ENCODE peak calls at places on chromosomes 13 and 19, in four cellular contexts. B, Y, O and D are unnamed samples.

GRCh38 chr19:46416077-46416709 is 2.8 kb upstream of the CCDC8 start:
- DNase-seq in B (peak; percentile 97), O (no peak), Y (peak; percentile 94), D (peak; percentile 59)

GRCh38 chr13:24083722-24084421 is 76.6 kb upstream of the SPATA13 start:
- DNase-seq in O (no peak), Y (no peak), B (no peak), D (no peak)

GRCh38 chr13:104773775-104774174 is 1707.6 kb upstream of the SLC10A2 start:
- DNase-seq in B (no peak), Y (no peak), O (peak; percentile 4), D (peak; percentile 8)

GRCh38 chr19:43872547-43873336 is 45.6 kb downstream of the ZNF283 start:
- DNase-seq in O (no peak), B (no peak), Y (no peak), D (no peak)

GRCh38 chr13:20637811-20638210 is 65.7 kb upstream of the IL17D start:
- DNase-seq in Y (no peak), B (no peak), O (no peak), D (no peak)

GRCh38 chr13:76846363-76846762 is 39.8 kb downstream of the KCTD12 start:
- DNase-seq in O (no peak), B (no peak), Y (no peak), D (no peak)

GRCh38 chr19:50368649-50369570 is 3.5 kb upstream of the NAPSA start:
- DNase-seq in Y (peak; percentile 93), B (peak; percentile 92), O (peak; percentile 78), D (peak; percentile 62)

GRCh38 chr13:97257800-97258799 is 36.0 kb downstream of the MBNL2 start:
- DNase-seq in Y (peak; percentile 73), B (peak; percentile 55), O (peak; percentile 37), D (peak; percentile 87)

GRCh38 chr13:78601124-78601885 is 2.0 kb downstream of the POU4F1 start:
- DNase-seq in O (no peak), Y (no peak), B (peak; percentile 54), D (no peak)

GRCh38 chr13:40464349-40464748 is 202.1 kb downstream of the FOXO1 start:
- DNase-seq in B (no peak), Y (no peak), O (no peak), D (no peak)

GRCh38 chr19:35622750-35623149 is 6.1 kb upstream of the RBM42 start:
- DNase-seq in B (no peak), Y (no peak), O (no peak), D (no peak)

GRCh38 chr19:46848389-46848788 is 2.3 kb downstream of the AP2S1 start:
- DNase-seq in O (no peak), Y (no peak), B (no peak), D (no peak)

GRCh38 chr13:52450012-52450792 is at the start of gene VPS36:
- DNase-seq in Y (peak; percentile 87), O (peak; percentile 72), B (peak; percentile 95), D (peak; percentile 83)

GRCh38 chr13:44796597-44797517 is 192.4 kb downstream of the NUFIP1 start:
- DNase-seq in B (no peak), Y (no peak), O (no peak), D (no peak)

GRCh38 chr19:17405250-17406038 is at the start of gene BST2:
- DNase-seq in O (peak; percentile 87), Y (peak; percentile 92), B (no peak), D (peak; percentile 93)

GRCh38 chr13:32837973-32838940 is 178.0 kb upstream of the KL start:
- DNase-seq in O (no peak), Y (no peak), B (no peak), D (no peak)

GRCh38 chr19:6062274-6062673 is 48.0 kb downstream of the RFX2 start:
- DNase-seq in B (no peak), Y (no peak), O (no peak), D (no peak)

GRCh38 chr13:40518481-40518882 is 148.0 kb downstream of the FOXO1 start:
- DNase-seq in Y (no peak), O (peak; percentile 60), B (no peak), D (no peak)

GRCh38 chr19:11451327-11451941 is 16.0 kb downstream of the PRKCSH start:
- DNase-seq in O (no peak), B (no peak), Y (peak; percentile 19), D (no peak)

DNA sequence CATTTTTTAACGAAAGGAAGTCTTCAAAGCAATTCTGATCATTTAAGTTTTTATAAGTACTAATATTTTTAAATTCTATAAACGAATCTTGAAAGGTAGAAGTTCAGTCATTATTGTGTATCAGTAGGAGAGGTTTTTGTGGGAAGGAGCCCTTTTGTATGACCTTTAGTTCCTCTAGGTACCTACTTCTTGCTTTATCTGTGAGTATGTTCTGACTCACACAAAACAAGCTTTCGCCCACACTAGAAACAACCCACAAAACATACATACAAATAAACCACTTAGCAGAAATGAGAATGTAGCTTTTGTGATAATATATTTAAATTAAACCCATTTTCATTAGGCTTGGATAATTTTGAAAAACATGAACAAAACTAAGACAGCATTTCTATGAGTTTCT is 27.8 kb downstream of the ERCC5 start:
- DNase-seq in O (no peak), Y (no peak), B (no peak), D (no peak)
- TF ChIP-seq CBFB in O (no peak), Y (no peak), B (no peak), D (no peak)

DNA sequence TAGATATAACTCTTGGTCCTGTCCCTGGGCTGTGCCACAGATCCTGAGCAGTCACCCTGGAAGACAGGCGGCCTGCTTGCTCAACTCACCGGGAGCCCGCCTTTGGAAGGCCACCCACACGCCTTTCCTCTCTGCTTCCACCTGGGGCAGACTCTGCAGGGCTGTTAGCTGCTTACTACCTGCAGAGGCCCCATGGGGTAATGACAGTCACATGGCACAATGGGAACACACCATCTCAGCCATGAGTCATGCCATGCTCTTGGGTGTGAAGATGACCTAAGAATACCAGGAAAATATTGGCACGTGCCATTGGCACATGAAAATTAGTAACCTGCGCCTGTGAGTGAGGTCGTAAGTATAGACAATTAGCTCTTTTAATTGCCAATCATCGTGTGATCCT is 108.6 kb downstream of the COL4A2 start:
- DNase-seq in B (no peak), Y (peak; percentile 8), O (no peak), D (peak; percentile 17)
- TF ChIP-seq CBFB in B (no peak), Y (no peak), O (no peak), D (no peak)

GRCh38 chr13:112521073-112521685 is 66.8 kb downstream of the TUBGCP3 start:
- DNase-seq in O (no peak), B (no peak), Y (no peak), D (no peak)

GRCh38 chr13:112522578-112522977 is 65.4 kb downstream of the TUBGCP3 start:
- DNase-seq in O (no peak), B (no peak), Y (no peak), D (no peak)

GRCh38 chr13:112529216-112529615 is 58.7 kb downstream of the TUBGCP3 start:
- DNase-seq in O (no peak), Y (no peak), B (no peak), D (no peak)

GRCh38 chr13:112526146-112526853 is 61.7 kb downstream of the TUBGCP3 start:
- DNase-seq in Y (no peak), B (no peak), O (no peak), D (no peak)

GRCh38 chr13:112525306-112525945 is 62.5 kb downstream of the TUBGCP3 start:
- DNase-seq in O (no peak), Y (no peak), B (no peak), D (no peak)
- TF ChIP-seq CBFB in O (no peak), Y (no peak), B (no peak), D (no peak)

GRCh38 chr19:39218230-39219007 is 14.4 kb upstream of the SYCN start:
- DNase-seq in B (no peak), Y (no peak), O (no peak), D (no peak)

GRCh38 chr19:39224910-39225309 is 19.9 kb downstream of the IFNL3 start:
- DNase-seq in O (no peak), B (peak; percentile 26), Y (no peak), D (peak; percentile 18)

DNA sequence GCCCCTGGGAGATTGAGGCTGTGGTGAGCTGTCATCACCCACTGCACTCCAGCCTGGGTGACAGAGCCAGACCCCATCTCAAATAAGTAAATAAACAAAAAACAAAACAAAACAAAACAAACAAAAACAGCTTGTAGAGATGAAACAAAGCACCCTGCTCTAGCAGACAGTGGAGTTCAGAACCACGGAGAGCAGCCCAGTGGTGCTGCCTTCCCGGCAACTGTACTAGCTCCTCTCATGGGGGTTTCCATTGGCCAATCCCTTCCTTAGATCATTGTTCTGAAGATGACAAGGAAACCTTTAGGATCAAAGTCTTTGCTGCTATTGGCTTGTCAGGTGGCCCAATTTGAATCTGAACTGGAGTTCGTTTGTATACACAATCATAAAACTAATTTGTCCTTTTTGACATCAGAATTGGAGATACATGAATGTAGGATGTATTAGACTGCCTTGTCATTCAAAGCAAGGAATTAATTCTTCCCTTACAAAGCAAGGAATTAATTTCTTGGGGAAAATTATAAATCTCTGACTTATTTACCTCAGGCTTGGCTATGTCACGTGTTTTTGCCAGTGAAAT is 19.7 kb upstream of the SYCN start:
- DNase-seq in Y (peak; percentile 48), B (peak; percentile 67), O (no peak), D (no peak)
- TF ChIP-seq CBFB in Y (no peak), B (no peak), O (no peak), D (no peak)

GRCh38 chr13:113466321-113466836 is 13.1 kb upstream of the ADPRHL1 start:
- DNase-seq in B (no peak), Y (no peak), O (no peak), D (no peak)
- TF ChIP-seq CBFB in B (no peak), Y (no peak), O (no peak), D (no peak)

GRCh38 chr19:7916137-7916907 is 1.7 kb downstream of the TGFBR3L start:
- DNase-seq in Y (no peak), O (no peak), B (peak; percentile 60), D (no peak)
- TF ChIP-seq CBFB in Y (no peak), O (no peak), B (no peak), D (no peak)

GRCh38 chr13:36297600-36298338 is at the start of gene CCDC169:
- DNase-seq in B (peak; percentile 93), Y (peak; percentile 82), O (no peak), D (peak; percentile 5)
- TF ChIP-seq CBFB in B (no peak), Y (no peak), O (no peak), D (no peak)

GRCh38 chr13:110351636-110352420 is 44.7 kb downstream of the COL4A2 start:
- DNase-seq in O (no peak), B (no peak), Y (no peak), D (no peak)

GRCh38 chr13:110352735-110353134 is 45.7 kb downstream of the COL4A2 start:
- DNase-seq in Y (peak; percentile 7), O (no peak), B (peak; percentile 83), D (no peak)

GRCh38 chr13:110349239-110349638 is 42.2 kb downstream of the COL4A2 start:
- DNase-seq in Y (no peak), B (no peak), O (no peak), D (no peak)

GRCh38 chr13:110348751-110349150 is 41.7 kb downstream of the COL4A2 start:
- DNase-seq in B (no peak), O (no peak), Y (no peak), D (no peak)

DNA sequence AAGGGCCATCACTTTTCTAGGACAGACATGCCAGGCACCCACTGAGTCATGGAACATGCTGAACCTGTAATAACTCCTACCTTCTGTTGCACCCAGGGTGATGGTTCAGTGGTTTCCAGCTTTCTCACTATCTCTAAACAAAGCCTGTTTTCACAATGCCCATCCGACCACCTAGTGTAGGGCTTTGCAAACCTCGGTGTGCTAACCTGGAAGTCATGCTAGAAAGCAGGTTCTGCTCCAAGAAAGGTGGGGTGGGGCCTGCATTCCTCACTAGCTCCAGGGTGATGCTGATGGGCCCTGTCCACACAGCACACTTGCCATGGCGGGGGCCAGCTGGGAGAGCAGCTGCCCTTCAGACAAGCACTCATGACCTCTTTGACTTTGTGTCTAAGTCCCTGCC is 43.4 kb downstream of the COL4A2 start:
- DNase-seq in O (no peak), Y (no peak), B (no peak), D (no peak)
- TF ChIP-seq CBFB in O (no peak), Y (no peak), B (no peak), D (no peak)